ENCODE peak calls at places on chromosomes 4 and X, in seven cellular contexts. J is T-helper 22 cell, Y is cardiac muscle cell, L is putamen, D is right cardiac atrium, V is GM23338, Q is sigmoid colon. H is an unnamed sample.
A peak's percentile ranks its signal among the peaks of the same experiment; 100 is the strongest.

GRCh38 chr4:6620891-6621555 is 19.5 kb upstream of the MRFAP1 start:
- DNase-seq in Q (peak; percentile 44), J (no peak), Y (no peak), L (no peak), D (no peak), V (peak; percentile 23), H (no peak)

GRCh38 chrX:113644426-113644825 is 803.8 kb upstream of the AMOT start:
- DNase-seq in J (no peak), Y (no peak), L (no peak), Q (no peak), D (no peak), V (no peak), H (no peak)

GRCh38 chrX:17032351-17032750 is 85.9 kb downstream of the REPS2 start:
- DNase-seq in D (no peak), J (no peak), L (no peak), V (no peak), Y (peak; percentile 85), Q (no peak), H (no peak)

GRCh38 chr4:147830987-147831386 is 99.1 kb downstream of the ARHGAP10 start:
- DNase-seq in D (no peak), Q (no peak), Y (peak; percentile 57), J (no peak), V (no peak), L (no peak), H (no peak)

GRCh38 chrX:65253817-65254216 is 277.6 kb upstream of the ZC4H2 start:
- DNase-seq in D (no peak), Q (no peak), Y (no peak), L (no peak), V (no peak), J (no peak), H (no peak)

GRCh38 chr4:174177536-174177935 is 105.9 kb downstream of the FBXO8 start:
- DNase-seq in D (no peak), V (no peak), J (no peak), Y (no peak), Q (no peak), L (no peak), H (no peak)

GRCh38 chr4:55921093-55921492 is 27.7 kb upstream of the CEP135 start:
- DNase-seq in L (no peak), Y (no peak), D (no peak), Q (no peak), V (no peak), J (no peak), H (no peak)

GRCh38 chrX:16589211-16589610 is 60.7 kb upstream of the S100G start:
- DNase-seq in Q (no peak), V (no peak), L (no peak), Y (peak; percentile 59), D (no peak), J (no peak), H (no peak)

GRCh38 chrX:146090732-146091131 is 273.1 kb downstream of the SLITRK2 start:
- DNase-seq in Q (no peak), Y (no peak), L (no peak), V (no peak), J (no peak), D (no peak), H (no peak)

GRCh38 chrX:75086731-75087195 is 69.3 kb downstream of the ABCB7 start:
- DNase-seq in Y (peak; percentile 56), L (peak; percentile 1), V (no peak), D (no peak), Q (no peak), J (no peak), H (no peak)

GRCh38 chr4:185039508-185040273 is 21.4 kb downstream of the HELT start:
- DNase-seq in Q (peak; percentile 71), Y (peak; percentile 87), L (peak; percentile 44), J (no peak), V (peak; percentile 84), D (no peak), H (peak; percentile 40)

GRCh38 chr4:127249767-127250108 is 383.0 kb upstream of the INTU start:
- DNase-seq in D (no peak), J (no peak), Y (no peak), Q (no peak), L (no peak), V (no peak), H (no peak)